ENCODE peak calls at places on chromosomes 11 and 22, in five cellular contexts. U, P, R, M and Y are unnamed samples.

GRCh38 chr11:88508808-88509581 is 171.5 kb upstream of the CTSC start:
- DNase-seq in R (peak), M (peak), P (peak), U (no peak), Y (no peak)

GRCh38 chr11:118401880-118402590 is 629 bp downstream of the ATP5MG start:
- DNase-seq in M (peak), U (no peak), P (no peak), R (no peak), Y (no peak)

GRCh38 chr22:47632646-47633045 is 870.2 kb downstream of the TBC1D22A start:
- DNase-seq in P (peak), R (no peak), U (no peak), M (no peak), Y (no peak)

GRCh38 chr11:61061081-61061826 is 41.0 kb upstream of the CD5 start:
- DNase-seq in U (peak), M (peak), R (no peak), P (no peak), Y (no peak)

GRCh38 chr11:96648991-96649390 is 259.2 kb downstream of the JRKL start:
- DNase-seq in M (no peak), P (no peak), U (no peak), R (no peak), Y (no peak)

GRCh38 chr11:84722583-84723108 is 904.5 kb downstream of the DLG2 start:
- DNase-seq in M (no peak), U (no peak), R (peak), P (no peak), Y (no peak)

GRCh38 chr11:113014731-113015455 is 53.7 kb downstream of the NCAM1 start:
- DNase-seq in R (no peak), U (no peak), M (no peak), P (no peak), Y (no peak)

GRCh38 chr22:26746311-26746710 is 88.9 kb downstream of the MIAT start:
- DNase-seq in P (no peak), U (no peak), M (no peak), R (no peak), Y (no peak)